ENCODE peak calls at places on chromosomes 13 and 19, in six cellular contexts. Q is body of pancreas, N is cardiac muscle cell, S is colonic mucosa, Y is tibial nerve, W is endodermal cell. B is an unnamed sample.

GRCh38 chr19:31344403-31344802 is 4.8 kb downstream of the TSHZ3 start:
- DNase-seq in W (peak; percentile 61), Y (no peak), N (no peak), S (no peak), Q (no peak), B (no peak)

GRCh38 chr13:111850458-111850857 is 216.5 kb upstream of the SOX1 start:
- DNase-seq in W (no peak), Y (no peak), Q (no peak), S (no peak), N (no peak), B (no peak)

GRCh38 chr19:16366433-16367268 is 42.0 kb downstream of the KLF2 start:
- DNase-seq in W (no peak), N (no peak), Q (no peak), Y (no peak), S (no peak), B (no peak)

GRCh38 chr13:101394597-101394996 is 21.7 kb downstream of the NALCN start:
- DNase-seq in S (no peak), Y (no peak), Q (no peak), W (no peak), N (no peak), B (no peak)

GRCh38 chr13:30235206-30235605 is 72.1 kb downstream of the KATNAL1 start:
- DNase-seq in Y (no peak), W (no peak), Q (no peak), N (peak; percentile 16), S (no peak), B (no peak)

GRCh38 chr13:39531646-39532045 is 71.3 kb downstream of the LHFPL6 start:
- DNase-seq in Q (no peak), S (no peak), N (peak; percentile 36), W (no peak), Y (no peak), B (no peak)

GRCh38 chr19:7917292-7918061 is 2.7 kb upstream of the SNAPC2 start:
- DNase-seq in W (peak; percentile 88), Q (peak; percentile 55), Y (no peak), S (no peak), N (peak; percentile 64), B (no peak)

GRCh38 chr19:32798201-32798600 is 71.4 kb downstream of the SLC7A9 start:
- DNase-seq in Y (no peak), W (no peak), S (no peak), N (no peak), Q (no peak), B (no peak)

GRCh38 chr19:36128392-36128736 is 11.5 kb upstream of the CAPNS1 start:
- DNase-seq in S (peak; percentile 71), Y (no peak), N (no peak), W (no peak), Q (no peak), B (no peak)

GRCh38 chr13:100423375-100423774 is 165.2 kb downstream of the GGACT start:
- DNase-seq in Q (no peak), N (peak; percentile 31), W (no peak), Y (no peak), S (no peak), B (no peak)

GRCh38 chr13:99432637-99433542 is 68.4 kb upstream of the TM9SF2 start:
- DNase-seq in Q (peak; percentile 78), Y (peak; percentile 57), S (peak; percentile 40), N (peak; percentile 60), W (peak; percentile 92), B (peak; percentile 69)

GRCh38 chr19:41166888-41167804 is 25.9 kb upstream of the CYP2S1 start:
- DNase-seq in N (no peak), Y (no peak), S (peak; percentile 90), Q (peak; percentile 48), W (no peak), B (no peak)

GRCh38 chr13:111491659-111492058 is 171.2 kb downstream of the TEX29 start:
- DNase-seq in Q (no peak), N (no peak), S (no peak), Y (no peak), W (no peak), B (peak; percentile 15)

GRCh38 chr19:32309711-32310390 is 35.6 kb upstream of the ZNF507 start:
- DNase-seq in S (no peak), Y (no peak), Q (no peak), W (no peak), N (peak; percentile 6), B (no peak)

DNA sequence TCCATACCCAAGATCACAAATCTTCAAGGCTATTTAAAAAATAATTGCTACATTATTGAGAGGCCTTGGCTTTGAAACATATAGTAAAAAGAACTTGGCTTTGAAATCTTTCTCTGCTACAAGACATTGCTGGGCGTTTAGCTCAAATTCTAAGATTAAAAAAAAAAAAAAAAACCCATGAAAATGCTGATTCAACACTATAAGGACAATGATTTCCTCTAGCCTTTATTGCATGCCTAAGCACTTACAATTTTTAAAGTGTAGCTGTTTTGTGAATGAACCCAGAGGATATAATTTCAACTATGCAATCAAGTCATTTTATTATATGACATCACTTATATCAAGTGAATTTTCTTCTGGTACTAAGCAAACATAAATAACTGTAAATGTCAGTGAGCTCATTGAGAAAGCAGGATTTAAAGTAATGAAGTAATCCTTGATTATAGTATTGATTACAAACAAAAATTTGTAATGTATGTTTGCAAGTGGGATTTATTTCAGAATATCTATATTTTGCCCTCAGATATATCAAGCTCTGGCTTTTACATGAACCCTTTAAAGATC is 340.0 kb upstream of the GPC6 start:
- DNase-seq in Q (no peak), N (no peak), W (no peak), Y (no peak), S (no peak), B (no peak)
- H3K27me3 ChIP-seq in Q (no peaks in the 10 kb centered on the region), N (no peaks in the 10 kb centered on the region), W (no peaks in the 10 kb centered on the region), Y (no peaks in the 10 kb centered on the region), S (no peaks in the 10 kb centered on the region), B (no peaks in the 10 kb centered on the region)

GRCh38 chr19:18060472-18060871 is 26.3 kb downstream of the IL12RB1 start:
- DNase-seq in Y (no peak), Q (no peak), N (no peak), W (peak; percentile 57), S (no peak), B (no peak)

GRCh38 chr19:18059902-18060301 is 26.8 kb downstream of the IL12RB1 start:
- DNase-seq in S (no peak), N (no peak), Q (no peak), Y (no peak), W (no peak), B (no peak)

GRCh38 chr19:18062043-18062442 is 24.7 kb downstream of the IL12RB1 start:
- DNase-seq in Q (no peak), W (peak; percentile 55), S (no peak), N (no peak), Y (no peak), B (no peak)

GRCh38 chr19:18065173-18065495 is 21.6 kb downstream of the IL12RB1 start:
- DNase-seq in W (no peak), S (no peak), N (no peak), Q (no peak), Y (no peak), B (no peak)

DNA sequence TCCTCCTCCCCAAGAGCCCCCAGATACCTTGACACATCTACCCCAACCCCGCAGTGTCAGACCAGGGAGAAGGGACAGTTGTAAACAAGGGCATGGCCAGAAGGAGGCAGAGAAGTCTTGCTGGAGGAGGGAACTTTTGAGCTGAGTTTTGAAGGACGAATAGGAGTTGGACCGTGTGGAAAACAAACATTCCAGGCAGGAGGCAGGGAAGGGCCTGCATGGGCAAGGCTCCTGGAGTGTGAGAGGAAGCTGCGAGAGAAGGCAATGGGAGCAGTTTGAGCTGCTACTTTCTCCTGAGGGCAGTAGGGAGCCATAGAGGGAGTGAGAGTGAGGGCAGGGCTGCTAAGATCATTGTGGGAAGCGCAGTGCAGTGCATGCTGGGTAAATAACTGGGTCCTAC is 23.3 kb downstream of the IL12RB1 start:
- DNase-seq in Q (no peak), W (peak; percentile 80), S (no peak), N (no peak), Y (no peak), B (no peak)
- H3K27ac ChIP-seq in Q (no peak overlapping the region), W (no peak overlapping the region), S (no peak overlapping the region), N (no peak overlapping the region), Y (no peak overlapping the region), B (no peak overlapping the region)

GRCh38 chr19:37412700-37413099 is 41.8 kb downstream of the ZNF527 start:
- DNase-seq in W (no peak), Y (no peak), N (no peak), Q (no peak), S (no peak), B (no peak)

GRCh38 chr19:37413243-37414084 is 42.6 kb downstream of the ZNF527 start:
- DNase-seq in S (no peak), N (peak; percentile 2), Y (no peak), Q (no peak), W (no peak), B (no peak)
- H3K4me3 ChIP-seq in S (no peak overlapping the region), N (no peak overlapping the region), Y (no peak overlapping the region), Q (no peak overlapping the region), W (peak overlapping the region; percentile 65), B (no peak overlapping the region)

GRCh38 chr13:96734499-96734898 is 259.8 kb downstream of the OXGR1 start:
- DNase-seq in S (no peak), N (no peak), Y (no peak), W (no peak), Q (no peak), B (no peak)
- H3K27me3 ChIP-seq in S (no peaks in the 10 kb centered on the region), N (no peaks in the 10 kb centered on the region), Y (no peaks in the 10 kb centered on the region), W (no peaks in the 10 kb centered on the region), Q (no peaks in the 10 kb centered on the region), B (no peaks in the 10 kb centered on the region)

GRCh38 chr13:27423333-27423732 is 1.1 kb upstream of the GTF3A start:
- DNase-seq in Q (no peak), N (no peak), S (no peak), Y (no peak), W (no peak), B (no peak)

GRCh38 chr13:27425918-27426630 is 1.7 kb downstream of the GTF3A start:
- DNase-seq in S (peak; percentile 90), N (peak; percentile 81), W (peak; percentile 83), Y (peak; percentile 53), Q (peak; percentile 87), B (peak; percentile 89)

GRCh38 chr13:27427663-27428062 is 3.2 kb downstream of the GTF3A start:
- DNase-seq in Q (peak; percentile 45), W (no peak), N (no peak), S (no peak), Y (no peak), B (no peak)

GRCh38 chr13:27424246-27425150 is at the start of gene GTF3A:
- DNase-seq in Q (peak; percentile 84), S (peak; percentile 81), N (peak; percentile 90), W (peak; percentile 92), Y (peak; percentile 64), B (peak; percentile 87)

GRCh38 chr13:27425151-27425917 is 915 bp downstream of the GTF3A start:
- DNase-seq in N (peak; percentile 9), Q (no peak), W (no peak), S (peak; percentile 40), Y (no peak), B (no peak)
- H3K27ac ChIP-seq in N (no peak overlapping the region), Q (peak overlapping the region; percentile 95), W (no peak overlapping the region), S (peak overlapping the region; percentile 90), Y (peak overlapping the region; percentile 85), B (peak overlapping the region; percentile 87)

GRCh38 chr19:1718382-1719315 is 34.7 kb upstream of the ONECUT3 start:
- DNase-seq in W (peak; percentile 56), Q (no peak), N (no peak), Y (no peak), S (no peak), B (no peak)
- H3K4me3 ChIP-seq in W (no peak overlapping the region), Q (no peak overlapping the region), N (peak overlapping the region; percentile 32), Y (no peak overlapping the region), S (no peak overlapping the region), B (no peak overlapping the region)

GRCh38 chr13:52847322-52847681 is 1.1 kb downstream of the PCDH8 start:
- DNase-seq in Y (no peak), W (no peak), N (no peak), Q (no peak), S (no peak), B (no peak)
- H3K27me3 ChIP-seq in Y (no peaks in the 10 kb centered on the region), W (peaks cover 80% of the 10 kb centered on the region), N (peaks cover 61% of the 10 kb centered on the region), Q (peaks cover 29% of the 10 kb centered on the region), S (peaks cover 69% of the 10 kb centered on the region), B (peaks cover 34% of the 10 kb centered on the region)

B was measured in ascending aorta.